ENCODE peak calls at places on chromosomes 2 and 18, in six cellular contexts. S is heart left ventricle, D is body of pancreas, Y is astrocyte of the spinal cord, F is heart right ventricle, R is MCF 10A. A is an unnamed sample.

GRCh38 chr18:25278415-25278814 is 73.6 kb downstream of the ZNF521 start:
- DNase-seq in S (no peak), R (no peak), F (no peak), Y (peak), D (no peak), A (no peak)

GRCh38 chr2:28662044-28662443 is 89.6 kb upstream of the PPP1CB start:
- DNase-seq in Y (no peak), D (peak), F (no peak), R (no peak), S (no peak), A (no peak)

GRCh38 chr2:112343827-112344585 is 68.6 kb downstream of the ZC3H6 start:
- DNase-seq in F (no peak), S (no peak), D (no peak), Y (no peak), R (no peak), A (no peak)

GRCh38 chr2:143422681-143423080 is 293.5 kb downstream of the ARHGAP15 start:
- DNase-seq in R (no peak), S (no peak), F (no peak), D (no peak), Y (no peak), A (no peak)

GRCh38 chr2:157059036-157059435 is 198.5 kb upstream of the GALNT5 start:
- DNase-seq in D (no peak), R (no peak), F (no peak), S (no peak), Y (no peak), A (no peak)

GRCh38 chr2:8627019-8627691 is 54.7 kb upstream of the ID2 start:
- DNase-seq in Y (no peak), F (no peak), S (no peak), R (no peak), D (no peak), A (no peak)

GRCh38 chr2:85733121-85733960 is 20.4 kb upstream of the ATOH8 start:
- DNase-seq in S (no peak), D (no peak), F (no peak), R (no peak), Y (no peak), A (peak)

GRCh38 chr18:79424008-79424565 is 28.4 kb downstream of the NFATC1 start:
- DNase-seq in D (peak), R (no peak), F (peak), S (peak), Y (no peak), A (no peak)

GRCh38 chr2:48600204-48600813 is 17.3 kb upstream of the GTF2A1L start:
- DNase-seq in Y (peak), D (no peak), F (no peak), S (no peak), R (peak), A (no peak)

GRCh38 chr18:50465211-50466153 is 90.6 kb downstream of the SKA1 start:
- DNase-seq in D (no peak), Y (no peak), S (no peak), F (no peak), R (peak), A (no peak)

GRCh38 chr2:148888003-148888501 is 13.0 kb downstream of the KIF5C start:
- DNase-seq in F (no peak), D (no peak), R (no peak), S (no peak), Y (no peak), A (no peak)